ENCODE peak calls at places on chromosome 13, in five cellular contexts. One of them, this sample, is unnamed.

GRCh38 chr13:97072297-97072696 is 78.0 kb upstream of the OXGR1 start:
- DNase-seq in substantia nigra: no peak
- DNase-seq in naive thymus-derived CD8-positive, alpha-beta T cell: no peak
- DNase-seq in HuH-7: no peak
- DNase-seq in neural crest cell: no peak
- DNase-seq in this sample: no peak

GRCh38 chr13:27654816-27655215 is 33.1 kb downstream of the POLR1D start:
- DNase-seq in substantia nigra: no peak
- DNase-seq in naive thymus-derived CD8-positive, alpha-beta T cell: no peak
- DNase-seq in HuH-7: no peak
- DNase-seq in neural crest cell: no peak
- DNase-seq in this sample: no peak

GRCh38 chr13:43884221-43884620 is 4.5 kb downstream of the LACC1 start:
- DNase-seq in substantia nigra: no peak
- DNase-seq in naive thymus-derived CD8-positive, alpha-beta T cell: no peak
- DNase-seq in HuH-7: no peak
- DNase-seq in neural crest cell: no peak
- DNase-seq in this sample: no peak

GRCh38 chr13:98853791-98854191 is 101.3 kb upstream of the SLC15A1 start:
- DNase-seq in substantia nigra: no peak
- DNase-seq in naive thymus-derived CD8-positive, alpha-beta T cell: no peak
- DNase-seq in HuH-7: no peak
- DNase-seq in neural crest cell: no peak
- DNase-seq in this sample: no peak

GRCh38 chr13:73984949-73985691 is 149.1 kb downstream of the KLF12 start:
- DNase-seq in substantia nigra: no peak
- DNase-seq in naive thymus-derived CD8-positive, alpha-beta T cell: peak
- DNase-seq in HuH-7: no peak
- DNase-seq in neural crest cell: no peak
- DNase-seq in this sample: no peak

GRCh38 chr13:59996461-59996860 is 167.3 kb downstream of the DIAPH3 start:
- DNase-seq in substantia nigra: no peak
- DNase-seq in naive thymus-derived CD8-positive, alpha-beta T cell: no peak
- DNase-seq in HuH-7: no peak
- DNase-seq in neural crest cell: no peak
- DNase-seq in this sample: no peak

GRCh38 chr13:112233256-112233655 is 142.9 kb upstream of the SPACA7 start:
- DNase-seq in substantia nigra: no peak
- DNase-seq in naive thymus-derived CD8-positive, alpha-beta T cell: no peak
- DNase-seq in HuH-7: no peak
- DNase-seq in neural crest cell: no peak
- DNase-seq in this sample: no peak

GRCh38 chr13:21429217-21429616 is 29.9 kb downstream of the ZDHHC20 start:
- DNase-seq in substantia nigra: no peak
- DNase-seq in naive thymus-derived CD8-positive, alpha-beta T cell: no peak
- DNase-seq in HuH-7: no peak
- DNase-seq in neural crest cell: no peak
- DNase-seq in this sample: no peak

GRCh38 chr13:102235689-102236088 is 166.2 kb downstream of the FGF14 start:
- DNase-seq in substantia nigra: no peak
- DNase-seq in naive thymus-derived CD8-positive, alpha-beta T cell: no peak
- DNase-seq in HuH-7: no peak
- DNase-seq in neural crest cell: no peak
- DNase-seq in this sample: no peak

GRCh38 chr13:44197791-44198770 is 175.5 kb upstream of the SERP2 start:
- DNase-seq in substantia nigra: no peak
- DNase-seq in naive thymus-derived CD8-positive, alpha-beta T cell: no peak
- DNase-seq in HuH-7: no peak
- DNase-seq in neural crest cell: no peak
- DNase-seq in this sample: no peak

GRCh38 chr13:106362637-106363036 is 172.8 kb downstream of the EFNB2 start:
- DNase-seq in substantia nigra: no peak
- DNase-seq in naive thymus-derived CD8-positive, alpha-beta T cell: no peak
- DNase-seq in HuH-7: no peak
- DNase-seq in neural crest cell: no peak
- DNase-seq in this sample: no peak

GRCh38 chr13:30743319-30744055 is 8.1 kb downstream of the ALOX5AP start:
- DNase-seq in substantia nigra: no peak
- DNase-seq in naive thymus-derived CD8-positive, alpha-beta T cell: no peak
- DNase-seq in HuH-7: no peak
- DNase-seq in neural crest cell: no peak
- DNase-seq in this sample: no peak

GRCh38 chr13:89066868-89067466 is 1395.8 kb downstream of the SLITRK5 start:
- DNase-seq in substantia nigra: no peak
- DNase-seq in naive thymus-derived CD8-positive, alpha-beta T cell: peak
- DNase-seq in HuH-7: no peak
- DNase-seq in neural crest cell: peak
- DNase-seq in this sample: peak

GRCh38 chr13:42876270-42876714 is 94.9 kb downstream of the FAM216B start:
- DNase-seq in substantia nigra: no peak
- DNase-seq in naive thymus-derived CD8-positive, alpha-beta T cell: no peak
- DNase-seq in HuH-7: no peak
- DNase-seq in neural crest cell: no peak
- DNase-seq in this sample: peak

GRCh38 chr13:93951153-93951552 is 528.3 kb downstream of the DCT start:
- DNase-seq in substantia nigra: no peak
- DNase-seq in naive thymus-derived CD8-positive, alpha-beta T cell: no peak
- DNase-seq in HuH-7: no peak
- DNase-seq in neural crest cell: no peak
- DNase-seq in this sample: no peak

GRCh38 chr13:111947026-111947810 is 119.7 kb upstream of the SOX1 start:
- DNase-seq in substantia nigra: no peak
- DNase-seq in naive thymus-derived CD8-positive, alpha-beta T cell: no peak
- DNase-seq in HuH-7: no peak
- DNase-seq in neural crest cell: no peak
- DNase-seq in this sample: no peak

GRCh38 chr13:106522112-106522511 is 13.3 kb downstream of the EFNB2 start:
- DNase-seq in substantia nigra: no peak
- DNase-seq in naive thymus-derived CD8-positive, alpha-beta T cell: no peak
- DNase-seq in HuH-7: no peak
- DNase-seq in neural crest cell: no peak
- DNase-seq in this sample: no peak

GRCh38 chr13:52665325-52665724 is 12.7 kb downstream of the SUGT1 start:
- DNase-seq in substantia nigra: no peak
- DNase-seq in naive thymus-derived CD8-positive, alpha-beta T cell: peak
- DNase-seq in HuH-7: peak
- DNase-seq in neural crest cell: no peak
- DNase-seq in this sample: no peak

This sample was measured in naive B cell.